ENCODE peak calls at places on chromosomes 11 and 22, in seven cellular contexts. M is Peyer's patch, Q is fibroblast of lung, B is spleen, C is breast epithelium, V is endodermal cell, I is psoas muscle. E is an unnamed sample.

GRCh38 chr11:1878134-1879031 is 13.3 kb downstream of the PRR33 start:
- DNase-seq in Q (no peak), C (no peak), V (no peak), B (peak; percentile 75), I (peak; percentile 66), M (peak; percentile 37), E (peak; percentile 29)

GRCh38 chr11:44813401-44813800 is 86.6 kb downstream of the TSPAN18 start:
- DNase-seq in V (no peak), C (no peak), B (peak; percentile 45), M (no peak), Q (no peak), I (no peak), E (no peak)

GRCh38 chr11:60699282-60699681 is at the start of gene MS4A8:
- DNase-seq in M (peak; percentile 68), V (no peak), C (no peak), Q (no peak), B (no peak), I (no peak), E (peak; percentile 57)

GRCh38 chr11:114174712-114175495 is 115.4 kb downstream of the ZBTB16 start:
- DNase-seq in M (no peak), I (peak; percentile 65), Q (no peak), C (no peak), B (no peak), V (no peak), E (no peak)

GRCh38 chr11:120079750-120080610 is 57.9 kb downstream of the TRIM29 start:
- DNase-seq in C (no peak), Q (no peak), V (peak; percentile 76), I (no peak), B (no peak), M (no peak), E (no peak)

GRCh38 chr22:39920134-39920743 is 19.4 kb downstream of the GRAP2 start:
- DNase-seq in C (no peak), M (no peak), V (no peak), Q (no peak), B (no peak), I (no peak), E (no peak)

GRCh38 chr11:27700351-27701261 is at the start of gene BDNF:
- DNase-seq in B (no peak), C (no peak), V (peak; percentile 79), I (peak; percentile 50), Q (peak; percentile 63), M (no peak), E (no peak)

GRCh38 chr22:44360686-44361381 is 48.1 kb upstream of the SHISAL1 start:
- DNase-seq in B (peak; percentile 64), M (no peak), Q (peak; percentile 93), C (peak; percentile 86), V (peak; percentile 57), I (peak; percentile 60), E (no peak)

GRCh38 chr11:63022422-63022821 is 6.8 kb upstream of the SLC22A8 start:
- DNase-seq in M (no peak), V (no peak), C (no peak), I (no peak), Q (no peak), B (no peak), E (no peak)

GRCh38 chr11:95739526-95739925 is 50.1 kb downstream of the FAM76B start:
- DNase-seq in B (no peak), I (no peak), M (no peak), V (no peak), C (no peak), Q (no peak), E (no peak)

GRCh38 chr11:44817207-44817944 is 90.6 kb downstream of the TSPAN18 start:
- DNase-seq in Q (peak; percentile 59), C (no peak), M (no peak), V (no peak), I (no peak), B (peak; percentile 28), E (no peak)

GRCh38 chr11:102946237-102946636 is 9.3 kb downstream of the MMP13 start:
- DNase-seq in I (no peak), C (no peak), B (no peak), Q (no peak), V (no peak), M (no peak), E (no peak)

GRCh38 chr22:38802671-38803121 is 8.8 kb upstream of the DNAL4 start:
- DNase-seq in B (no peak), C (peak; percentile 76), I (peak; percentile 79), V (peak; percentile 52), Q (peak; percentile 92), M (peak; percentile 52), E (peak; percentile 28)

GRCh38 chr22:26709617-26710390 is 52.4 kb downstream of the MIAT start:
- DNase-seq in C (no peak), I (no peak), V (no peak), Q (peak; percentile 76), B (no peak), M (no peak), E (no peak)

GRCh38 chr22:50016308-50016987 is 3.9 kb upstream of the IL17REL start:
- DNase-seq in V (no peak), M (peak; percentile 43), C (no peak), I (no peak), B (peak; percentile 72), Q (no peak), E (no peak)

GRCh38 chr11:10139656-10140055 is 154.4 kb downstream of the SBF2 start:
- DNase-seq in Q (peak; percentile 91), M (no peak), C (no peak), B (no peak), I (no peak), V (no peak), E (no peak)

GRCh38 chr22:47172771-47173534 is 410.5 kb downstream of the TBC1D22A start:
- DNase-seq in M (peak; percentile 37), B (peak; percentile 64), C (no peak), V (peak; percentile 38), I (peak; percentile 30), Q (no peak), E (no peak)

GRCh38 chr11:45234306-45235006 is 51.7 kb downstream of the SYT13 start:
- DNase-seq in B (peak; percentile 69), C (no peak), M (no peak), V (no peak), I (no peak), Q (no peak), E (no peak)

GRCh38 chr22:22815397-22816170 is 72.0 kb upstream of the IGLL5 start:
- DNase-seq in M (no peak), B (peak; percentile 67), I (no peak), C (no peak), Q (no peak), V (no peak), E (no peak)

GRCh38 chr11:64358907-64359711 is at the start of gene RPS6KA4:
- DNase-seq in V (peak; percentile 83), I (peak; percentile 83), Q (peak; percentile 64), B (peak; percentile 92), M (peak; percentile 77), C (peak; percentile 57), E (peak; percentile 61)

GRCh38 chr22:44735518-44736428 is 16.6 kb upstream of the ARHGAP8 start:
- DNase-seq in V (peak; percentile 98), B (peak; percentile 94), I (peak; percentile 85), C (no peak), M (peak; percentile 92), Q (no peak), E (peak; percentile 89)

GRCh38 chr11:102390667-102391449 is 43.8 kb downstream of the BIRC2 start:
- DNase-seq in B (peak; percentile 86), Q (peak; percentile 55), V (peak; percentile 92), I (peak; percentile 75), M (peak; percentile 87), C (peak; percentile 35), E (peak; percentile 72)

GRCh38 chr11:60860943-60861342 is 5.2 kb upstream of the PTGDR2 start:
- DNase-seq in C (no peak), B (peak; percentile 42), M (no peak), Q (no peak), V (no peak), I (peak; percentile 26), E (no peak)

GRCh38 chr11:43282607-43283440 is 29.0 kb upstream of the API5 start:
- DNase-seq in B (peak; percentile 76), V (peak; percentile 78), Q (peak; percentile 15), I (peak; percentile 62), M (peak; percentile 58), C (no peak), E (no peak)

DNA sequence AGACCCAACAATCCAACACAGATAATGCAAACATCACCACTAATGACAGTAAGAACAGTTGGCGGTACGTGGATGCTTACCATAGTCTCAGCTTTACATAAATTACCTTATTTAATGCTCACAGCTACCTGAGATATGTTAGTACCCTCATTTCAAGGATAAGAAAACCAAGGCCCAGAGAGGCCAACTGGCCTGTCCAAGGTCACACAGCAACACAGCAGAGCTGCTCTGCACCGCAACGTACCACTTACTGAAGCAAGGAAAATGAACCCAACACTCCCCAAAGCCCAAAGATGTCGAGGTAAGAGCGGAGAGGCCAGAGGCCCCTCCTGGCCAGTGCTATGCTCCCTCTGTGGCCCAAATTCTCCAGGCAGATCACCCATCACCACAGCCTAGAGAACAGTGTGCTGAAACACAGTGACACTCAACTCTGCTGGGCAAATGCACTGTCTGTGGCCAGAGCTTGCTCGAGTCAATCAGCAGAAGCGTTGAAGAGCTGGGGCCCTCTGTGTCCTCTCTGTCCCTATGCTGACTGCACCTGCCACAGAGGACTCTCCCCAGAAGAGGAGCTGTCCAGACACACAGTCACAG is 14.0 kb downstream of the SHANK2 start:
- DNase-seq in C (no peak), I (no peak), B (peak; percentile 17), Q (no peak), V (peak; percentile 18), M (peak; percentile 2), E (no peak)
- H3K27ac ChIP-seq in C (no peak overlapping the region), I (no peak overlapping the region), B (no peak overlapping the region), Q (no peak overlapping the region), V (no peak overlapping the region), M (no peak overlapping the region), E (no peak overlapping the region)

GRCh38 chr11:37459430-37459829 is 861.4 kb upstream of the RAG2 start:
- DNase-seq in I (no peak), C (no peak), Q (no peak), V (no peak), B (no peak), M (no peak), E (no peak)
- TF ChIP-seq CTCF in I (no peak), C (no peak), Q (no peak), V (no peak), B (no peak), M (no peak), E (no peak)

GRCh38 chr11:3105791-3106735 is 48.8 kb upstream of the CARS1 start:
- DNase-seq in M (peak; percentile 34), V (peak; percentile 34), Q (no peak), B (no peak), C (no peak), I (no peak), E (peak; percentile 16)
- H3K36me3 ChIP-seq in M (peaks cover 34% of the 10 kb centered on the region), V (no peaks in the 10 kb centered on the region), Q (peaks cover 28% of the 10 kb centered on the region), B (no peaks in the 10 kb centered on the region), C (no peaks in the 10 kb centered on the region), I (peaks cover 34% of the 10 kb centered on the region), E (no peaks in the 10 kb centered on the region)

GRCh38 chr11:68014966-68015447 is 4.9 kb downstream of the ALDH3B1 start:
- DNase-seq in V (no peak), I (no peak), M (no peak), B (no peak), C (no peak), Q (no peak), E (no peak)

GRCh38 chr11:68013611-68014156 is 3.6 kb downstream of the ALDH3B1 start:
- DNase-seq in B (no peak), I (no peak), C (no peak), M (no peak), V (no peak), Q (no peak), E (no peak)

GRCh38 chr11:68012843-68013610 is 2.9 kb downstream of the ALDH3B1 start:
- DNase-seq in V (no peak), C (peak; percentile 92), Q (peak; percentile 98), M (no peak), I (no peak), B (no peak), E (no peak)

GRCh38 chr11:68015467-68015866 is 5.3 kb downstream of the ALDH3B1 start:
- DNase-seq in C (no peak), V (no peak), I (no peak), M (no peak), Q (no peak), B (no peak), E (no peak)

GRCh38 chr11:68014157-68014965 is 4.2 kb downstream of the ALDH3B1 start:
- DNase-seq in M (peak; percentile 87), Q (peak; percentile 79), C (peak; percentile 71), B (no peak), V (no peak), I (no peak), E (peak; percentile 80)
- H3K27ac ChIP-seq in M (peak overlapping the region; percentile 79), Q (peak overlapping the region; percentile 97), C (peak overlapping the region; percentile 95), B (peak overlapping the region; percentile 91), V (no peak overlapping the region), I (no peak overlapping the region), E (peak overlapping the region; percentile 55)